ENCODE peak calls at places on chromosome 17, in seven cellular contexts. C is A549; T is NCI-H774; F is 8988T; I is hypothalamus; B is HTR-8/SVneo; A is stimulated activated CD8-positive, alpha-beta memory T cell treated with anti-CD3 and anti-CD28 coated beads, Interleukin-12 subunit alpha, Interleukin-12 subunit beta, amount 100 ng/mL, for 4 hours. E is an unnamed sample.

GRCh38 chr17:47423406-47424295 is 99.9 kb downstream of the EFCAB13 start:
- DNase-seq in F (peak; percentile 88), I (no peak), A (no peak), B (peak; percentile 50), T (no peak), C (peak; percentile 34), E (no peak)

GRCh38 chr17:33163827-33164555 is 129.1 kb downstream of the ASIC2 start:
- DNase-seq in T (no peak), C (no peak), F (no peak), B (no peak), A (no peak), I (no peak), E (no peak)

GRCh38 chr17:81681672-81682071 is 1.9 kb downstream of the ARL16 start:
- DNase-seq in T (no peak), B (no peak), A (no peak), C (no peak), F (no peak), I (no peak), E (no peak)

GRCh38 chr17:10226930-10227695 is 28.7 kb upstream of the GAS7 start:
- DNase-seq in I (peak; percentile 32), C (peak; percentile 55), A (peak; percentile 29), B (peak; percentile 62), T (no peak), F (peak; percentile 49), E (peak; percentile 19)

GRCh38 chr17:47878203-47879027 is 17.6 kb upstream of the SP2 start:
- DNase-seq in T (no peak), B (no peak), C (no peak), F (no peak), I (no peak), A (no peak), E (no peak)

GRCh38 chr17:7932483-7932891 is 481 bp downstream of the CNTROB start:
- DNase-seq in A (no peak), I (no peak), T (no peak), F (no peak), B (peak; percentile 51), C (peak; percentile 51), E (no peak)

GRCh38 chr17:75652934-75653549 is 13.9 kb downstream of the RECQL5 start:
- DNase-seq in F (no peak), A (no peak), T (no peak), B (peak; percentile 69), C (peak; percentile 58), I (peak; percentile 16), E (no peak)

GRCh38 chr17:39281806-39282205 is 56.1 kb upstream of the STAC2 start:
- DNase-seq in A (no peak), I (no peak), B (no peak), F (no peak), C (no peak), T (no peak), E (peak; percentile 3)

GRCh38 chr17:48608921-48609505 is 1.8 kb downstream of the HOXB7 start:
- DNase-seq in F (no peak), C (no peak), T (no peak), A (no peak), B (no peak), I (no peak), E (no peak)

GRCh38 chr17:65099475-65099874 is 37.7 kb upstream of the RGS9 start:
- DNase-seq in I (no peak), T (no peak), A (no peak), F (no peak), C (no peak), B (no peak), E (no peak)